ENCODE peak calls at places on chromosomes 1 and 21, in five cellular contexts. T is CD8-positive, alpha-beta T cell; H is colonic mucosa; V is kidney epithelial cell; E is AG04450. M is an unnamed sample.

GRCh38 chr1:182674346-182675246 is 9.8 kb downstream of the RGS8 start:
- DNase-seq in T (no peak), H (no peak), V (no peak), E (no peak), M (no peak)

GRCh38 chr1:174021611-174022079 is 512 bp downstream of the RC3H1 start:
- DNase-seq in T (peak), H (peak), V (no peak), E (no peak), M (no peak)

GRCh38 chr1:15214507-15214906 is 32.5 kb upstream of the FHAD1 start:
- DNase-seq in T (no peak), H (no peak), V (no peak), E (peak), M (peak)

GRCh38 chr1:155091071-155092051 is 12.7 kb downstream of the EFNA3 start:
- DNase-seq in T (peak), H (peak), V (peak), E (no peak), M (no peak)

GRCh38 chr1:31111290-31111951 is 45.9 kb upstream of the PUM1 start:
- DNase-seq in T (no peak), H (peak), V (no peak), E (no peak), M (peak)

GRCh38 chr1:45205000-45205909 is 1.1 kb downstream of the ZSWIM5 start:
- DNase-seq in T (no peak), H (peak), V (no peak), E (no peak), M (no peak)

GRCh38 chr1:53580739-53581475 is 121.7 kb downstream of the DMRTB1 start:
- DNase-seq in T (no peak), H (no peak), V (no peak), E (no peak), M (no peak)

GRCh38 chr1:164675342-164675904 is 116.4 kb downstream of the PBX1 start:
- DNase-seq in T (no peak), H (no peak), V (peak), E (no peak), M (no peak)

GRCh38 chr1:27119270-27119618 is 35.7 kb downstream of the SLC9A1 start:
- DNase-seq in T (no peak), H (no peak), V (no peak), E (no peak), M (peak)

GRCh38 chr1:203000217-203000944 is 6.8 kb upstream of the TMEM183A start:
- DNase-seq in T (no peak), H (no peak), V (no peak), E (no peak), M (no peak)

GRCh38 chr1:32962248-32962896 is 2.2 kb downstream of the RNF19B start:
- DNase-seq in T (no peak), H (no peak), V (no peak), E (no peak), M (no peak)

GRCh38 chr1:59229138-59229537 is 67.8 kb upstream of the FGGY start:
- DNase-seq in T (no peak), H (no peak), V (no peak), E (no peak), M (peak)

GRCh38 chr1:178101266-178101630 is 7.3 kb downstream of the RASAL2 start:
- DNase-seq in T (no peak), H (no peak), V (no peak), E (no peak), M (no peak)

GRCh38 chr1:107590895-107591622 is 373.9 kb downstream of the VAV3 start:
- DNase-seq in T (no peak), H (no peak), V (no peak), E (no peak), M (no peak)

GRCh38 chr1:175877939-175878730 is 134.7 kb upstream of the TNR start:
- DNase-seq in T (no peak), H (no peak), V (no peak), E (no peak), M (no peak)

GRCh38 chr1:117372863-117373412 is 5.7 kb downstream of the MAN1A2 start:
- DNase-seq in T (no peak), H (no peak), V (no peak), E (no peak), M (no peak)

GRCh38 chr1:231584117-231584516 is 42.5 kb upstream of the DISC1 start:
- DNase-seq in T (no peak), H (no peak), V (peak), E (no peak), M (peak)

GRCh38 chr1:85089203-85089602 is 40.9 kb upstream of the MCOLN3 start:
- DNase-seq in T (no peak), H (no peak), V (no peak), E (no peak), M (no peak)

GRCh38 chr1:240308061-240308460 is 216.4 kb downstream of the FMN2 start:
- DNase-seq in T (no peak), H (no peak), V (no peak), E (no peak), M (no peak)

GRCh38 chr1:31955917-31956736 is 18.0 kb upstream of the PTP4A2 start:
- DNase-seq in T (peak), H (peak), V (peak), E (peak), M (peak)

GRCh38 chr1:160375788-160376524 is 9.1 kb downstream of the NHLH1 start:
- DNase-seq in T (no peak), H (no peak), V (no peak), E (no peak), M (no peak)

GRCh38 chr1:8155528-8156186 is 129.5 kb upstream of the ERRFI1 start:
- DNase-seq in T (no peak), H (no peak), V (no peak), E (no peak), M (no peak)

GRCh38 chr1:8020032-8020431 is 6.1 kb downstream of the ERRFI1 start:
- DNase-seq in T (no peak), H (peak), V (peak), E (no peak), M (no peak)

DNA sequence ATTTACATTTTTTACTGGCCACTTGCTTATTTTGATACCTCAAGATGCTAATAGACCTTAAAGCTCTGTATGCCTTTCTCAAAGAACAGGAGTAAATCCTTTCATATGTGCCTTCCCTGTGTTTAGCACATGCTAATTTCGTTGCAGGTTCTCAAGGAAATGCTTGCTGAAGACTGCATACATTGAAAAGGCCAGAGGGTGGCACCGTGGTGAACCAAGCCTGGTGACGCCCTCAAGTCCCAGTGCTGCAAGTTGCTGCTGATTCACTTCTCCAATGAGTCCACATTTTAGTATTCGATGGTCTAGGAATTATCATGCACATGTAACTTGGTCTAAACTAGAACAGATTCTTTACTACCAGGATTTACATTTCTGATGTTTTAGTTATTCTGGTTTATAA is 94.1 kb downstream of the CLDN17 start:
- DNase-seq in T (no peak), H (peak), V (peak), E (no peak), M (no peak)
- TF ChIP-seq CTCF in T (no peak), H (peak), V (peak), E (no peak), M (no peak)

DNA sequence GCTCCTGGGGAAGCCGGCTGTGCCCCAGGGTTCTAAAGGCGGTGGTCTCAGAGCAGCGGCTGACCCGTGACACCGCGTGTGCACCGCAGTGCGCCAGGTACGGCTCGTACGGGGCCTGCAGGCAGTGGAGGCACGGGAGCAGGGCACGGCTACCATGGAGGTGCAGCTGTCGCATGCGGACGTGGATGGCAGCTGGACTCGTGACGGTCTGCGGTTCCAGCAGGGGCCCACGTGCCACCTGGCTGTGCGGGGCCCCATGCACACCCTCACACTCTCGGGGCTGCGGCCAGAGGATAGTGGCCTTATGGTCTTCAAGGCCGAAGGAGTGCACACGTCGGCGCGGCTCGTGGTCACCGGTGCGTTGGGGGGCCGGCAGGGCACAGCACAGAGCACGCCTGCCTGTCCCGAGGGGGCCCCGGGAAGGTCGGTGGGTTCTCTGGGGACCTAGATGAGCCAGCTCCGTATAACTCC is 68.6 kb downstream of the OBSCN start:
- DNase-seq in T (no peak), H (no peak), V (no peak), E (no peak), M (no peak)
- H3K4me3 ChIP-seq in T (peak), H (peak), V (peak), E (peak), M (peak)

DNA sequence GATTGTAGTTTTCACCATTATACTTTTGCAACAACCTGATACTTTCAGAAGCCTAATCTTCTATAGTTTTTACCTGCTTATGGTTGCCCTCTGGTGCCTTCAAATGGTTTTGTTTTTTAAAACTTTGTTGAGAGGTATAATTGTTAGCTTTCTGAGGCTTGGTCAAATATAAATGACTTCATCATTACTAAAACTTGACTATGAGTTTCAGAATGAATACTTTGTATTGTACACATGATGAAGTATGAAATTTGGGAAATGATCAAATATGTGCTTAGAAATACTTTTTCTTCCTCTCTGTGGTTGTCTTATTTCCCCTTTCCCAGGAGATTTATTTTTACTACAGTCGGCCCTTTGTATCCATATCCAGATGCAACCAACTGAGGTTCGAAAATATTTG is 151.8 kb upstream of the B3GALT2 start:
- DNase-seq in T (no peak), H (no peak), V (no peak), E (no peak), M (peak)
- TF ChIP-seq CTCF in T (no peak), H (no peak), V (no peak), E (peak), M (peak)

GRCh38 chr1:34792868-34793727 is at the start of gene GJA4:
- DNase-seq in T (no peak), H (no peak), V (no peak), E (no peak), M (no peak)

GRCh38 chr1:34794001-34794789 is 1.4 kb downstream of the GJA4 start:
- DNase-seq in T (no peak), H (no peak), V (no peak), E (no peak), M (no peak)

GRCh38 chr1:34794790-34795180 is 2.0 kb downstream of the GJA4 start:
- DNase-seq in T (no peak), H (no peak), V (no peak), E (no peak), M (no peak)

GRCh38 chr1:34790985-34791384 is 1.8 kb upstream of the GJA4 start:
- DNase-seq in T (no peak), H (no peak), V (no peak), E (no peak), M (no peak)

GRCh38 chr1:34792424-34792823 is 375 bp upstream of the GJA4 start:
- DNase-seq in T (no peak), H (no peak), V (no peak), E (no peak), M (no peak)
- H3K4me3 ChIP-seq in T (no peak), H (no peak), V (no peak), E (no peak), M (no peak)

GRCh38 chr1:205739348-205740160 is 10.4 kb downstream of the NUCKS1 start:
- DNase-seq in T (no peak), H (no peak), V (no peak), E (peak), M (peak)
- TF ChIP-seq CTCF in T (no peak), H (no peak), V (peak), E (peak), M (no peak)

GRCh38 chr1:93132638-93133037 is 47.6 kb downstream of the TMED5 start:
- DNase-seq in T (no peak), H (no peak), V (no peak), E (no peak), M (no peak)

GRCh38 chr1:93124556-93125368 is 45.7 kb downstream of the MTF2 start:
- DNase-seq in T (no peak), H (no peak), V (no peak), E (no peak), M (no peak)

GRCh38 chr1:93129507-93130099 is 50.5 kb downstream of the MTF2 start:
- DNase-seq in T (no peak), H (no peak), V (no peak), E (no peak), M (no peak)
- H3K4me3 ChIP-seq in T (no peak), H (no peak), V (no peak), E (no peak), M (no peak)

DNA sequence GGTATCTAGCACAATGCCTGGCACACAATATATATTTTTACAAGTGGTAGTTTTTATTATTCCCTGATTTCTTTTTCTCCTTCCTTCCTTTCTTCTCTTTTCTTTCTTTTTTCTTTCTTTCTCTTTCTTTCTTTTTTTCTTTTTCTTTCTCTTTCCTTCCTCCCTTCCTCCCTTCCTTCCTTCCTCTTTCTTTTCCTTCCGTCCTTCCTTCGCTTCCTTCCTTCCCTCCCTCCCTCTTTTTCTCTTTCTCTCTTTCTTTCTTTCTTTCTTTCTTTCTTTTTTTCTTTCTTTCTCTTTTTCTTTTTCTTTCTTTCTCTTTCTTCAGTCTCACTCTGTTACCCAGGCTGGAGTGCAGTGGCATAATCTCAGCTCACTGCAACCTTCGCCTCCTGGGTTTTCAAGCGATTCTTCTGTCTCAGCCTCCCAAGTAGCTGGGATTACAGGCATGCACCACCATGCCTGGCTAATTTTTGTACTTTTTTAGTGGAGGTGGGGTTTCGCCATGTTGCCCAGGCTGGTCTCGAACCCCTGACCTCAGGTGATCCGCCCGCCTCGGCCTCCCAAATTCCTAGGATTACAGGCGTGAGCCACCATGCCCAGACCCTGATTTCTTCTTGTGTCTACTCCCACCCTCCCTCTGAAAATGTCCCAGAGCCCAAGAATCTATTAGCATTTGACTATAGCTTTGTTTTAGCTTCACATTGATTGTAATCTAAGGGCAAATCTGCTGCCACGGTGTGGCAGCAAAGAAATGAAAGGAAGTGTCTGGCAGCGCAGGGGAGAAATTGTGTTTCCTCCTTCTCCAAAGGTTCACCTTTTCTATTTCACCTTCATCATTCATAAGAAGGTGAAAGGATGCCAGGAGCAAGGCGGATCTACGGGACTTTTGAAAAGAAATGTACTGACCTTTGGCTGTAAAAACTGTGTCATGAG is 19.9 kb upstream of the ABCB10 start:
- DNase-seq in T (no peak), H (no peak), V (no peak), E (no peak), M (no peak)
- TF ChIP-seq CTCF in T (peak), H (no peak), V (no peak), E (no peak), M (no peak)

M was measured in AG09309.